ENCODE peak calls at places on chromosomes 1 and 21, in four cellular contexts. O is glutamatergic neuron, E is naive B cell, K is AML-193. G is an unnamed sample.

GRCh38 chr1:160376525-160377131 is 9.8 kb downstream of the NHLH1 start:
- DNase-seq in O (no peak), E (peak), K (peak), G (peak)

GRCh38 chr1:29052951-29053350 is 70.8 kb downstream of the TMEM200B start:
- DNase-seq in K (no peak), O (no peak), E (no peak), G (no peak)

GRCh38 chr1:117710710-117711109 is 104.9 kb downstream of the TENT5C start:
- DNase-seq in E (no peak), K (no peak), O (no peak), G (peak)

GRCh38 chr21:45949928-45950739 is 31.4 kb upstream of the COL6A1 start:
- DNase-seq in K (no peak), E (no peak), O (no peak), G (no peak)

GRCh38 chr1:239434181-239434580 is 47.8 kb downstream of the CHRM3 start:
- DNase-seq in E (no peak), O (no peak), K (no peak), G (no peak)

GRCh38 chr1:211490821-211491415 is 1.0 kb downstream of the RD3 start:
- DNase-seq in E (no peak), O (no peak), K (no peak), G (no peak)

GRCh38 chr1:64234714-64235113 is 31.3 kb downstream of the UBE2U start:
- DNase-seq in K (no peak), O (no peak), E (no peak), G (no peak)

GRCh38 chr1:30704271-30704670 is 19.1 kb downstream of the MATN1 start:
- DNase-seq in K (no peak), E (no peak), O (no peak), G (no peak)

GRCh38 chr1:210882414-210883221 is 251.3 kb downstream of the KCNH1 start:
- DNase-seq in K (no peak), O (no peak), E (no peak), G (no peak)

GRCh38 chr1:165356876-165357275 is 361 bp upstream of the LMX1A start:
- DNase-seq in E (no peak), K (no peak), O (peak), G (no peak)

GRCh38 chr1:117697220-117697781 is 91.5 kb downstream of the TENT5C start:
- DNase-seq in K (no peak), E (no peak), O (no peak), G (no peak)

GRCh38 chr1:236073307-236073897 is 8.5 kb upstream of the NID1 start:
- DNase-seq in K (no peak), E (no peak), O (no peak), G (no peak)

GRCh38 chr1:41811978-41812852 is 106.5 kb downstream of the HIVEP3 start:
- DNase-seq in K (peak), E (no peak), O (peak), G (peak)

GRCh38 chr1:27335506-27336422 is 6.1 kb upstream of the SYTL1 start:
- DNase-seq in K (no peak), O (no peak), E (no peak), G (no peak)

GRCh38 chr1:221530791-221531190 is 211.1 kb downstream of the DUSP10 start:
- DNase-seq in E (no peak), K (no peak), O (no peak), G (no peak)

GRCh38 chr21:43361493-43362296 is 65.2 kb downstream of the SIK1 start:
- DNase-seq in K (no peak), O (no peak), E (peak), G (peak)

GRCh38 chr1:115262886-115263285 is 75.2 kb downstream of the NGF start:
- DNase-seq in E (no peak), O (no peak), K (no peak), G (no peak)

GRCh38 chr1:177476706-177477105 is 305.9 kb downstream of the BRINP2 start:
- DNase-seq in K (no peak), E (no peak), O (no peak), G (no peak)